ENCODE peak calls at places on chromosome 14, in ten cellular contexts. E, X, Q, O, I, B, H, R, S and G are unnamed samples.

GRCh38 chr14:56855891-56856461 is 45.7 kb upstream of the OTX2 start:
- DNase-seq in X (peak; percentile 8), Q (peak; percentile 66), R (no peak), B (no peak), O (no peak), E (no peak), H (no peak), S (peak; percentile 7), I (no peak), G (no peak)

GRCh38 chr14:46571970-46572369 is 79.6 kb downstream of the RPL10L start:
- DNase-seq in O (no peak), B (no peak), I (no peak), H (no peak), S (no peak), R (no peak), X (peak; percentile 0), Q (no peak), E (no peak), G (no peak)

GRCh38 chr14:51860164-51860835 is at the start of gene GNG2:
- DNase-seq in X (no peak), H (peak; percentile 95), E (peak; percentile 92), S (no peak), R (peak; percentile 74), B (peak; percentile 71), Q (peak; percentile 88), O (peak; percentile 91), I (no peak), G (peak; percentile 79)

GRCh38 chr14:92644166-92644565 is 104.3 kb downstream of the LGMN start:
- DNase-seq in H (no peak), X (no peak), B (no peak), S (no peak), Q (no peak), E (no peak), I (no peak), R (no peak), O (no peak), G (no peak)

GRCh38 chr14:53683229-53683628 is 273.4 kb downstream of the BMP4 start:
- DNase-seq in I (no peak), Q (no peak), R (no peak), X (no peak), S (no peak), B (no peak), H (no peak), O (no peak), E (no peak), G (no peak)

GRCh38 chr14:53780156-53780555 is 176.5 kb downstream of the BMP4 start:
- DNase-seq in I (no peak), B (no peak), Q (no peak), X (no peak), R (no peak), H (no peak), O (no peak), S (no peak), E (no peak), G (no peak)

GRCh38 chr14:57413849-57414248 is 23.5 kb downstream of the NAA30 start:
- DNase-seq in Q (no peak), X (no peak), B (no peak), H (no peak), O (no peak), S (peak; percentile 10), R (no peak), E (no peak), I (no peak), G (no peak)

GRCh38 chr14:58738189-58738836 is 100.6 kb downstream of the DACT1 start:
- DNase-seq in O (no peak), B (no peak), E (no peak), H (no peak), Q (no peak), I (no peak), S (no peak), R (no peak), X (no peak), G (no peak)

GRCh38 chr14:60175255-60175902 is 10.2 kb upstream of the DHRS7 start:
- DNase-seq in R (no peak), B (no peak), H (no peak), X (no peak), O (no peak), S (no peak), I (no peak), Q (no peak), E (no peak), G (no peak)

GRCh38 chr14:54667026-54667744 is 100.3 kb downstream of the SAMD4A start:
- DNase-seq in H (no peak), Q (no peak), R (no peak), E (no peak), B (no peak), X (no peak), S (no peak), O (no peak), I (no peak), G (no peak)

GRCh38 chr14:65949711-65950516 is 536.3 kb upstream of the CCDC196 start:
- DNase-seq in B (no peak), R (peak; percentile 16), X (peak; percentile 29), Q (peak; percentile 39), E (no peak), S (peak; percentile 38), I (no peak), O (peak; percentile 72), H (no peak), G (no peak)

GRCh38 chr14:100278702-100279101 is 27.5 kb downstream of the SLC25A29 start:
- DNase-seq in R (no peak), H (no peak), X (peak; percentile 40), Q (no peak), O (no peak), B (no peak), S (no peak), I (no peak), E (no peak), G (no peak)

GRCh38 chr14:89294060-89294459 is 123.0 kb downstream of the FOXN3 start:
- DNase-seq in Q (no peak), X (no peak), I (no peak), H (no peak), B (no peak), O (no peak), R (no peak), S (no peak), E (no peak), G (no peak)

GRCh38 chr14:67964391-67964812 is 144.8 kb downstream of the RAD51B start:
- DNase-seq in E (no peak), B (no peak), H (no peak), S (no peak), Q (no peak), O (no peak), R (no peak), X (no peak), I (no peak), G (no peak)

GRCh38 chr14:68084256-68084655 is 264.7 kb downstream of the RAD51B start:
- DNase-seq in O (no peak), R (no peak), I (no peak), H (no peak), X (no peak), S (no peak), Q (no peak), B (no peak), E (no peak), G (no peak)

GRCh38 chr14:35405304-35405996 is 901 bp upstream of the NFKBIA start:
- DNase-seq in R (peak; percentile 56), E (no peak), B (no peak), X (peak; percentile 57), S (no peak), H (no peak), I (no peak), Q (peak; percentile 50), O (peak; percentile 79), G (no peak)

GRCh38 chr14:64950889-64951288 is 8.3 kb upstream of the GPX2 start:
- DNase-seq in R (no peak), Q (no peak), E (peak; percentile 32), O (no peak), I (no peak), X (no peak), S (no peak), H (no peak), B (no peak), G (no peak)

DNA sequence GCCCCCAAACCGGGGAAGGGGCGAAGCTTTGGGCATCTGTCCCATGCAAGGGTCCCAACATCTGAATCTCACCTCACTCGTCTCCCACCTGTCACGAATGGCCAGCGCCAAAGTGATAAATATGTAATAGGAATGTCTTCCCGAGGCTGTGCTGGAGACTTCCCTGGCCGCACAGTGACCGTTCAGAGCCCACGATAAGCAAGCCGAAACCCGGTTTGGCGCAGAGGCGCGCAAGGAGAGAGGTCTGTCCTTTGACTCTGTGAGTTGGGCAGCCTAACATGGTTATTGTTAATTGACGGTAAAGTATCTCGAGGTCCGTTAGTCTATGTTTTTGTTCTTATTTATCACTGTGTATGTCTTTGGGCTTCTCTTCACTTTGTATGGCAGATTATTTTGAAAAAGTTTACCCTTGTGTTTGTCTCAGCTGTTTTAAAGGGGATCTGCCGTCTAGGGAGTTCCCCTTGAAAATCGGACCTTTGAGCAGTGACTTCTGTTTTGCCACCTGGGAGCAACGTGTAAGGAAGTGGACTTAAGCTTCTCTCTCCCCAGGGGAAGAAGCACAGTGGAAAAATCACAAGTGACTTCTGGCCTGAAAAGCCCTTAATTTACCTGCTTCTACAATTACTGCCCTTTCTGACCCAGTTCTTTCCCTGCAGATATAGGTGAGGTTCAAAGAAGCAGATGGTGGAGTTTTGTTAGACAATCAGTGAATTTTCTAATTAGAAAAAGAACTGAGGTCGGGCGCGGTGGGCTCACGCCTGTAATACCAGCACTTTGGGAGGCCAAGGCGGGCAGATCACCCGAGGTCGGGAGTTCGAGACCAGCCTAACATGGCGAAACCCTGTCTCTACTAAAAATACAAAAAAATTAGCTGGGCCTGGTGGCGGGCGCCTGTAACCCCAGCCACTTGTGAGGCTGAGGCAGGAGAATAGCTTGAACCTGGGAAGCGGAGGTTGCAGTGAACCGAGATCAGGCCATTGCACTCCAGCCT is 1.1 kb upstream of the TM9SF1 start:
- DNase-seq in R (no peak), E (no peak), Q (no peak), H (no peak), B (peak; percentile 36), O (no peak), I (no peak), X (peak; percentile 67), S (peak; percentile 27), G (no peak)
- TF ChIP-seq EP300 in R (no peak), E (no peak), Q (no peak), H (no peak), B (no peak), O (no peak), I (no peak), X (no peak), S (no peak), G (no peak)

GRCh38 chr14:36512585-36513003 is 7.4 kb downstream of the NKX2-1 start:
- DNase-seq in X (no peak), H (no peak), B (no peak), R (no peak), S (no peak), E (no peak), Q (no peak), I (no peak), O (no peak), G (no peak)
- H3K27me3 ChIP-seq in X (peaks cover 40% of the 10 kb centered on the region), H (peaks cover 61% of the 10 kb centered on the region), B (peaks cover 16% of the 10 kb centered on the region), R (no peaks in the 10 kb centered on the region), S (peaks cover 60% of the 10 kb centered on the region), E (peaks cover 99% of the 10 kb centered on the region), Q (peaks cover 98% of the 10 kb centered on the region), I (peaks cover 94% of the 10 kb centered on the region), O (peaks cover 85% of the 10 kb centered on the region), G (peaks cover 97% of the 10 kb centered on the region)

GRCh38 chr14:48580692-48581091 is 905.3 kb upstream of the MDGA2 start:
- DNase-seq in X (no peak), E (no peak), O (no peak), I (no peak), B (no peak), H (no peak), Q (no peak), S (no peak), R (no peak), G (no peak)
- TF ChIP-seq EP300 in X (no peak), E (no peak), O (no peak), I (no peak), B (no peak), H (no peak), Q (no peak), S (no peak), R (no peak), G (no peak)

GRCh38 chr14:101547107-101547738 is 14.1 kb upstream of the DIO3 start:
- DNase-seq in S (no peak), O (no peak), E (no peak), I (no peak), X (no peak), B (no peak), R (no peak), Q (no peak), H (no peak), G (no peak)
- H3K27me3 ChIP-seq in S (peaks cover 15% of the 10 kb centered on the region), O (no peaks in the 10 kb centered on the region), E (peaks cover 7% of the 10 kb centered on the region), I (no peaks in the 10 kb centered on the region), X (peaks cover 1% of the 10 kb centered on the region), B (no peaks in the 10 kb centered on the region), R (no peaks in the 10 kb centered on the region), Q (no peaks in the 10 kb centered on the region), H (no peaks in the 10 kb centered on the region), G (no peaks in the 10 kb centered on the region)